ENCODE peak calls at places on chromosome 15, in five cellular contexts. One of them, this sample, is unnamed.

GRCh38 chr15:70741107-70741511 is 22.2 kb downstream of the UACA start:
- DNase-seq in ELR: peak
- DNase-seq in breast epithelium: peak
- DNase-seq in cardiac septum: no peak
- DNase-seq in NCI-H1105: no peak
- DNase-seq in this sample: peak

GRCh38 chr15:84654689-84655453 is 788 bp upstream of the WDR73 start:
- DNase-seq in ELR: peak
- DNase-seq in breast epithelium: peak
- DNase-seq in NCI-H1105: peak
- DNase-seq in cardiac septum: peak
- DNase-seq in this sample: peak

GRCh38 chr15:25238716-25239470 is 199.9 kb downstream of the UBE3A start:
- DNase-seq in NCI-H1105: no peak
- DNase-seq in cardiac septum: peak
- DNase-seq in ELR: no peak
- DNase-seq in breast epithelium: no peak
- DNase-seq in this sample: no peak

GRCh38 chr15:101346928-101347327 is 51.9 kb upstream of the SNRPA1 start:
- DNase-seq in ELR: no peak
- DNase-seq in NCI-H1105: no peak
- DNase-seq in breast epithelium: no peak
- DNase-seq in cardiac septum: no peak
- DNase-seq in this sample: no peak

GRCh38 chr15:79089890-79090486 is 592 bp downstream of the RASGRF1 start:
- DNase-seq in cardiac septum: peak
- DNase-seq in ELR: no peak
- DNase-seq in NCI-H1105: no peak
- DNase-seq in breast epithelium: no peak
- DNase-seq in this sample: no peak

GRCh38 chr15:76203766-76204557 is 107.3 kb downstream of the ETFA start:
- DNase-seq in cardiac septum: no peak
- DNase-seq in ELR: no peak
- DNase-seq in breast epithelium: no peak
- DNase-seq in NCI-H1105: no peak
- DNase-seq in this sample: no peak

GRCh38 chr15:28106294-28107110 is 7.4 kb upstream of the OCA2 start:
- DNase-seq in ELR: peak
- DNase-seq in breast epithelium: no peak
- DNase-seq in cardiac septum: peak
- DNase-seq in NCI-H1105: no peak
- DNase-seq in this sample: no peak

GRCh38 chr15:58830556-58830955 is 59.5 kb downstream of the MINDY2 start:
- DNase-seq in breast epithelium: no peak
- DNase-seq in NCI-H1105: no peak
- DNase-seq in ELR: no peak
- DNase-seq in cardiac septum: no peak
- DNase-seq in this sample: no peak

GRCh38 chr15:87739866-87740265 is 516.7 kb downstream of the NTRK3 start:
- DNase-seq in ELR: no peak
- DNase-seq in breast epithelium: no peak
- DNase-seq in cardiac septum: no peak
- DNase-seq in NCI-H1105: no peak
- DNase-seq in this sample: no peak

GRCh38 chr15:25810631-25811077 is 52.5 kb downstream of the ATP10A start:
- DNase-seq in cardiac septum: no peak
- DNase-seq in ELR: no peak
- DNase-seq in NCI-H1105: no peak
- DNase-seq in breast epithelium: peak
- DNase-seq in this sample: no peak

GRCh38 chr15:37291920-37292319 is 191.6 kb upstream of the MEIS2 start:
- DNase-seq in cardiac septum: no peak
- DNase-seq in ELR: no peak
- DNase-seq in breast epithelium: no peak
- DNase-seq in NCI-H1105: no peak
- DNase-seq in this sample: no peak

GRCh38 chr15:29516929-29517328 is 247.3 kb upstream of the NSMCE3 start:
- DNase-seq in cardiac septum: no peak
- DNase-seq in NCI-H1105: no peak
- DNase-seq in ELR: no peak
- DNase-seq in breast epithelium: no peak
- DNase-seq in this sample: no peak

GRCh38 chr15:56794923-56795329 is 61.6 kb upstream of the ZNF280D start:
- DNase-seq in NCI-H1105: no peak
- DNase-seq in ELR: no peak
- DNase-seq in cardiac septum: no peak
- DNase-seq in breast epithelium: no peak
- DNase-seq in this sample: no peak

GRCh38 chr15:33729648-33730047 is 238.6 kb upstream of the CHRM5 start:
- DNase-seq in breast epithelium: no peak
- DNase-seq in NCI-H1105: peak
- DNase-seq in cardiac septum: no peak
- DNase-seq in ELR: peak
- DNase-seq in this sample: no peak

GRCh38 chr15:69321041-69321554 is 22.4 kb downstream of the PAQR5 start:
- DNase-seq in cardiac septum: no peak
- DNase-seq in NCI-H1105: no peak
- DNase-seq in ELR: no peak
- DNase-seq in breast epithelium: no peak
- DNase-seq in this sample: no peak

GRCh38 chr15:71888797-71889196 is 78.4 kb downstream of the NR2E3 start:
- DNase-seq in cardiac septum: no peak
- DNase-seq in breast epithelium: no peak
- DNase-seq in ELR: no peak
- DNase-seq in NCI-H1105: no peak
- DNase-seq in this sample: no peak

GRCh38 chr15:58535894-58536293 is 104.1 kb downstream of the LIPC start:
- DNase-seq in NCI-H1105: peak
- DNase-seq in ELR: no peak
- DNase-seq in cardiac septum: peak
- DNase-seq in breast epithelium: no peak
- DNase-seq in this sample: no peak

GRCh38 chr15:87572381-87572780 is 684.2 kb downstream of the NTRK3 start:
- DNase-seq in breast epithelium: no peak
- DNase-seq in cardiac septum: no peak
- DNase-seq in NCI-H1105: no peak
- DNase-seq in ELR: no peak
- DNase-seq in this sample: no peak

GRCh38 chr15:90402230-90402629 is 14.2 kb downstream of the IQGAP1 start:
- DNase-seq in cardiac septum: no peak
- DNase-seq in ELR: peak
- DNase-seq in NCI-H1105: no peak
- DNase-seq in breast epithelium: peak
- DNase-seq in this sample: peak

GRCh38 chr15:36579792-36580431 is 486 bp downstream of the CDIN1 start:
- DNase-seq in ELR: no peak
- DNase-seq in breast epithelium: no peak
- DNase-seq in NCI-H1105: no peak
- DNase-seq in cardiac septum: peak
- DNase-seq in this sample: no peak

GRCh38 chr15:101641894-101642293 is 10.3 kb downstream of the TM2D3 start:
- DNase-seq in NCI-H1105: no peak
- DNase-seq in breast epithelium: no peak
- DNase-seq in cardiac septum: no peak
- DNase-seq in ELR: no peak
- DNase-seq in this sample: no peak

GRCh38 chr15:77063249-77063648 is 7.7 kb downstream of the TSPAN3 start:
- DNase-seq in breast epithelium: no peak
- DNase-seq in ELR: no peak
- DNase-seq in NCI-H1105: no peak
- DNase-seq in cardiac septum: no peak
- DNase-seq in this sample: no peak

GRCh38 chr15:71891026-71891425 is 80.7 kb downstream of the NR2E3 start:
- DNase-seq in NCI-H1105: no peak
- DNase-seq in ELR: no peak
- DNase-seq in cardiac septum: no peak
- DNase-seq in breast epithelium: no peak
- DNase-seq in this sample: no peak

GRCh38 chr15:66472176-66472999 is 25.2 kb downstream of the SNAPC5 start:
- DNase-seq in NCI-H1105: no peak
- DNase-seq in breast epithelium: no peak
- DNase-seq in ELR: no peak
- DNase-seq in cardiac septum: no peak
- DNase-seq in this sample: no peak

GRCh38 chr15:82918162-82918561 is 34.4 kb downstream of the HOMER2 start:
- DNase-seq in NCI-H1105: no peak
- DNase-seq in ELR: no peak
- DNase-seq in breast epithelium: no peak
- DNase-seq in cardiac septum: no peak
- DNase-seq in this sample: no peak

GRCh38 chr15:55245058-55245457 is 44.6 kb downstream of the RAB27A start:
- DNase-seq in cardiac septum: no peak
- DNase-seq in NCI-H1105: no peak
- DNase-seq in breast epithelium: no peak
- DNase-seq in ELR: no peak
- DNase-seq in this sample: no peak

GRCh38 chr15:84949043-84949442 is 32.6 kb upstream of the PDE8A start:
- DNase-seq in cardiac septum: no peak
- DNase-seq in ELR: peak
- DNase-seq in NCI-H1105: no peak
- DNase-seq in breast epithelium: no peak
- DNase-seq in this sample: no peak

GRCh38 chr15:52308446-52309153 is 13.0 kb upstream of the MYO5C start:
- DNase-seq in cardiac septum: no peak
- DNase-seq in breast epithelium: no peak
- DNase-seq in ELR: no peak
- DNase-seq in NCI-H1105: no peak
- DNase-seq in this sample: no peak

GRCh38 chr15:98881526-98882517 is 125.8 kb downstream of the PGPEP1L start:
- DNase-seq in ELR: peak
- DNase-seq in breast epithelium: no peak
- DNase-seq in NCI-H1105: peak
- DNase-seq in cardiac septum: no peak
- DNase-seq in this sample: peak

GRCh38 chr15:57920916-57921315 is 144.6 kb downstream of the ALDH1A2 start:
- DNase-seq in ELR: peak
- DNase-seq in breast epithelium: no peak
- DNase-seq in NCI-H1105: no peak
- DNase-seq in cardiac septum: no peak
- DNase-seq in this sample: peak

GRCh38 chr15:84671211-84671610 is 13.2 kb upstream of the NMB start:
- DNase-seq in ELR: peak
- DNase-seq in breast epithelium: no peak
- DNase-seq in NCI-H1105: no peak
- DNase-seq in cardiac septum: no peak
- DNase-seq in this sample: no peak

GRCh38 chr15:69794643-69795461 is 302.9 kb downstream of the TLE3 start:
- DNase-seq in ELR: peak
- DNase-seq in breast epithelium: peak
- DNase-seq in cardiac septum: no peak
- DNase-seq in NCI-H1105: no peak
- DNase-seq in this sample: no peak

GRCh38 chr15:67125589-67126502 is 60.4 kb downstream of the SMAD3 start:
- DNase-seq in breast epithelium: peak
- DNase-seq in cardiac septum: no peak
- DNase-seq in NCI-H1105: no peak
- DNase-seq in ELR: peak
- DNase-seq in this sample: peak

GRCh38 chr15:50182233-50183013 is 427 bp downstream of the SLC27A2 start:
- DNase-seq in NCI-H1105: peak
- DNase-seq in ELR: peak
- DNase-seq in cardiac septum: peak
- DNase-seq in breast epithelium: no peak
- DNase-seq in this sample: no peak

GRCh38 chr15:63986185-63986680 is 60.1 kb downstream of the DAPK2 start:
- DNase-seq in NCI-H1105: no peak
- DNase-seq in ELR: no peak
- DNase-seq in breast epithelium: no peak
- DNase-seq in cardiac septum: no peak
- DNase-seq in this sample: no peak

GRCh38 chr15:37636736-37637135 is 297.7 kb upstream of the TMCO5A start:
- DNase-seq in NCI-H1105: no peak
- DNase-seq in cardiac septum: no peak
- DNase-seq in ELR: no peak
- DNase-seq in breast epithelium: no peak
- DNase-seq in this sample: no peak

GRCh38 chr15:72472907-72473669 is 1.0 kb upstream of the ARIH1 start:
- DNase-seq in ELR: peak
- DNase-seq in cardiac septum: no peak
- DNase-seq in NCI-H1105: no peak
- DNase-seq in breast epithelium: no peak
- DNase-seq in this sample: no peak

GRCh38 chr15:98875309-98875708 is 132.3 kb downstream of the PGPEP1L start:
- DNase-seq in breast epithelium: no peak
- DNase-seq in NCI-H1105: no peak
- DNase-seq in cardiac septum: no peak
- DNase-seq in ELR: no peak
- DNase-seq in this sample: no peak